ENCODE peak calls at places on chromosomes 7 and 10, in eight cellular contexts. X is ovary, L is OCI-LY7, W is foreskin keratinocyte, I is esophagus squamous epithelium, B is cardiac fibroblast, T is progenitor cell of endocrine pancreas, V is brain microvascular endothelial cell. S is an unnamed sample.

GRCh38 chr10:73998623-73999622 is 1.0 kb downstream of the VCL start:
- DNase-seq in X (peak), L (peak), W (peak), I (no peak), B (peak), T (peak), V (peak), S (peak)

GRCh38 chr10:46554166-46554781 is 2.2 kb downstream of the GPRIN2 start:
- DNase-seq in X (no peak), L (no peak), W (no peak), I (no peak), B (no peak), T (peak), V (no peak), S (peak)

GRCh38 chr10:42982886-42983594 is 93.8 kb upstream of the RET start:
- DNase-seq in X (no peak), L (no peak), W (no peak), I (no peak), B (no peak), T (peak), V (no peak), S (no peak)

GRCh38 chr7:150371131-150371995 is 2.7 kb downstream of the REPIN1 start:
- DNase-seq in X (no peak), L (no peak), W (no peak), I (no peak), B (no peak), T (no peak), V (no peak), S (no peak)

GRCh38 chr7:13151982-13152381 is 464.5 kb downstream of the ARL4A start:
- DNase-seq in X (no peak), L (no peak), W (no peak), I (no peak), B (no peak), T (no peak), V (no peak), S (no peak)

GRCh38 chr10:44398271-44398670 is 13.4 kb upstream of the CXCL12 start:
- DNase-seq in X (no peak), L (no peak), W (no peak), I (no peak), B (no peak), T (no peak), V (no peak), S (no peak)

GRCh38 chr7:131219277-131220041 is 108.2 kb upstream of the MKLN1 start:
- DNase-seq in X (peak), L (peak), W (no peak), I (no peak), B (peak), T (no peak), V (no peak), S (no peak)

GRCh38 chr7:98112077-98112476 is 5.4 kb downstream of the LMTK2 start:
- DNase-seq in X (no peak), L (no peak), W (no peak), I (no peak), B (no peak), T (no peak), V (no peak), S (no peak)

GRCh38 chr10:110423650-110424049 is 74.1 kb upstream of the DUSP5 start:
- DNase-seq in X (no peak), L (no peak), W (no peak), I (no peak), B (no peak), T (no peak), V (no peak), S (no peak)

GRCh38 chr7:19674266-19674960 is 34.4 kb downstream of the POLR1F start:
- DNase-seq in X (no peak), L (no peak), W (peak), I (no peak), B (peak), T (no peak), V (peak), S (no peak)

GRCh38 chr7:155773531-155773930 is 38.7 kb downstream of the SHH start:
- DNase-seq in X (no peak), L (no peak), W (no peak), I (no peak), B (no peak), T (no peak), V (no peak), S (no peak)

GRCh38 chr10:127854769-127855583 is 37.8 kb downstream of the CLRN3 start:
- DNase-seq in X (no peak), L (peak), W (no peak), I (no peak), B (no peak), T (no peak), V (no peak), S (no peak)

GRCh38 chr7:47371733-47372368 is 210.1 kb downstream of the TNS3 start:
- DNase-seq in X (peak), L (no peak), W (no peak), I (no peak), B (peak), T (no peak), V (peak), S (peak)

GRCh38 chr7:33722383-33723096 is 182.8 kb upstream of the BMPER start:
- DNase-seq in X (no peak), L (no peak), W (peak), I (no peak), B (peak), T (peak), V (peak), S (peak)

GRCh38 chr10:108454793-108455192 is 1290.3 kb upstream of the SORCS1 start:
- DNase-seq in X (no peak), L (no peak), W (no peak), I (no peak), B (no peak), T (no peak), V (no peak), S (no peak)

GRCh38 chr10:113520606-113521481 is 32.0 kb upstream of the HABP2 start:
- DNase-seq in X (peak), L (peak), W (peak), I (no peak), B (peak), T (peak), V (peak), S (peak)

GRCh38 chr10:129397198-129397974 is 69.7 kb upstream of the MGMT start:
- DNase-seq in X (no peak), L (no peak), W (no peak), I (no peak), B (no peak), T (no peak), V (no peak), S (no peak)

GRCh38 chr7:24050991-24051529 is 232.9 kb upstream of the NPY start:
- DNase-seq in X (no peak), L (no peak), W (no peak), I (no peak), B (no peak), T (no peak), V (no peak), S (no peak)

GRCh38 chr10:79093658-79094411 is 25.1 kb downstream of the ZMIZ1 start:
- DNase-seq in X (peak), L (peak), W (no peak), I (no peak), B (peak), T (no peak), V (no peak), S (no peak)

GRCh38 chr7:79622781-79623180 is 169.3 kb upstream of the MAGI2 start:
- DNase-seq in X (no peak), L (no peak), W (peak), I (no peak), B (no peak), T (no peak), V (no peak), S (no peak)

GRCh38 chr10:15579605-15580004 is 140.1 kb downstream of the ITGA8 start:
- DNase-seq in X (no peak), L (no peak), W (no peak), I (no peak), B (peak), T (no peak), V (no peak), S (no peak)

GRCh38 chr7:78218051-78218450 is 419.5 kb downstream of the PHTF2 start:
- DNase-seq in X (no peak), L (no peak), W (peak), I (no peak), B (peak), T (no peak), V (no peak), S (no peak)

GRCh38 chr7:24963218-24963617 is 16.8 kb downstream of the OSBPL3 start:
- DNase-seq in X (no peak), L (peak), W (no peak), I (no peak), B (peak), T (no peak), V (no peak), S (no peak)

GRCh38 chr10:110042181-110042580 is 34.4 kb downstream of the ADD3 start:
- DNase-seq in X (no peak), L (no peak), W (peak), I (no peak), B (peak), T (no peak), V (peak), S (no peak)

GRCh38 chr7:158743219-158743618 is 38.6 kb upstream of the NCAPG2 start:
- DNase-seq in X (no peak), L (no peak), W (no peak), I (no peak), B (no peak), T (no peak), V (no peak), S (no peak)

GRCh38 chr7:159065852-159066480 is 78.7 kb downstream of the VIPR2 start:
- DNase-seq in X (no peak), L (no peak), W (no peak), I (no peak), B (no peak), T (no peak), V (no peak), S (no peak)

GRCh38 chr7:121563177-121563576 is 167.1 kb upstream of the FAM3C start:
- DNase-seq in X (no peak), L (no peak), W (no peak), I (no peak), B (no peak), T (no peak), V (no peak), S (no peak)

GRCh38 chr7:120979765-120980499 is 8.6 kb upstream of the CPED1 start:
- DNase-seq in X (no peak), L (no peak), W (no peak), I (no peak), B (peak), T (no peak), V (no peak), S (no peak)

GRCh38 chr10:116691079-116691398 is 51.3 kb downstream of the HSPA12A start:
- DNase-seq in X (peak), L (no peak), W (no peak), I (no peak), B (no peak), T (no peak), V (no peak), S (no peak)
- TF ChIP-seq CTCF in X (no peak), L (no peak), W (no peak), I (no peak), B (no peak), T (no peak), V (no peak), S (no peak)

GRCh38 chr7:50783801-50784507 is 1.3 kb upstream of the GRB10 start:
- DNase-seq in X (no peak), L (no peak), W (no peak), I (no peak), B (no peak), T (no peak), V (no peak), S (no peak)

GRCh38 chr7:50783304-50783703 is 608 bp upstream of the GRB10 start:
- DNase-seq in X (no peak), L (no peak), W (no peak), I (no peak), B (no peak), T (no peak), V (no peak), S (no peak)

GRCh38 chr7:50781894-50782293 is 802 bp downstream of the GRB10 start:
- DNase-seq in X (no peak), L (no peak), W (no peak), I (no peak), B (no peak), T (no peak), V (no peak), S (no peak)

GRCh38 chr7:50781371-50781770 is 1.3 kb downstream of the GRB10 start:
- DNase-seq in X (no peak), L (no peak), W (no peak), I (no peak), B (no peak), T (no peak), V (no peak), S (no peak)

GRCh38 chr7:50782376-50783208 is at the start of gene GRB10:
- DNase-seq in X (peak), L (no peak), W (no peak), I (no peak), B (peak), T (peak), V (no peak), S (peak)
- TF ChIP-seq CTCF in X (no peak), L (no peak), W (peak), I (no peak), B (peak), T (peak), V (peak), S (no peak)

GRCh38 chr10:70549351-70549961 is 53.1 kb downstream of the PRF1 start:
- DNase-seq in X (no peak), L (no peak), W (no peak), I (no peak), B (no peak), T (no peak), V (no peak), S (no peak)
- TF ChIP-seq CTCF in X (no peak), L (no peak), W (no peak), I (no peak), B (no peak), T (no peak), V (no peak), S (no peak)

DNA sequence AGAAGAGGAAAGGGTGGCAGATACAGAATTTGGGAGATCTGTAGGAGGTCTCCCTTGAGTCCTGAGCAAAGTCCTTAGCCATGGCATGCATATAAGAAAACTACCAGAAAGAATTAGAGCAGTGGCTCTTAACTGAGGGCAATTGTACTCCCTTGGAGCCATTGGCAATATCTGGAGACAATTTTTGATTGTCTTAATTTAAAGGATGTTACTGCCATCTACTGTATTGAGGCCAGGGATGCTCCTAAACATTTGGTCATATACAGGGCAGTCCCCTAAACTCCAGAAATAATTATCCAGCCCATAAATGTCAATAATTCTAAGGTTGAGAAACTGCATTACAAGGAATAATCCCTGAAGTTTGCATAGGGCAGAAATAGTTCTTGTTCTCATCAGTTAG is 136.4 kb upstream of the ODAD2 start:
- DNase-seq in X (no peak), L (no peak), W (no peak), I (no peak), B (peak), T (no peak), V (no peak), S (no peak)
- TF ChIP-seq CTCF in X (no peak), L (no peak), W (peak), I (no peak), B (no peak), T (no peak), V (no peak), S (no peak)

DNA sequence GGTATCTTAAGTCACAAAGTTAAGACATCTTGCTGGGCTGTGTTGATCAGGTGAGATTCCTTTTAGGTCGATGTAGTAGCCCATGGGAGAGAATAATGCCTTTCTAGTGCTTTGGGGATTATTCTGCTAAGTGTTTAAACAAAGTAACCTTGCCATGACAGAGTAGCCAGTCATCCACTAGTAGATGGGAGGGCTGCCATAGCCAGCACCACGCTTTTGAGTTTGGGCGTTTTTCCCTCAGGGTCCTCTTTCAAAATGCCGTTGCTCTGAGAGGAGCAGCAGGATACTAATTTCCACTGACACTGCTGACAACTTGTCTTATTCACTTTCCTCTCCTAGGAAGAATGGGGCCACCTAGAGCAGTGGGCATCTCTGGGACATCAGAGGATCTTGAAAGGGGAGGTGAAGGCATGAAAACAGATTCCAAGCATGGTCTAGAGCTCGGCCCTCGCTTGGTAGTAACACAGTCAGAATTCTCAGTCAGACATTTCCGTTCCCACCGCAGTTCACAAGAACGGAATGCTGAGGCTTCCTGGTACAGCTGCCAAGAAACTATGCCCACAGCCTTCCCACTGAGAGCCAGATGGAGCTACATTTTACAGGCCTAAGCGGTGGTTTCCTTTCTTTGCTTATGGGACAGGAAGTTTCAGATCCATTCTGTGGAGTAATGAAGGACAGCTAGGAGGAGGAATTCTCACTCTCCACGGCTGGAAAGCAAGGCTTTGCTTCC is 15.3 kb upstream of the RSU1 start:
- DNase-seq in X (no peak), L (no peak), W (peak), I (no peak), B (peak), T (no peak), V (peak), S (no peak)
- TF ChIP-seq CTCF in X (no peak), L (no peak), W (no peak), I (no peak), B (no peak), T (no peak), V (no peak), S (no peak)

S was measured in nephron progenitor cell.